ENCODE peak calls at places on chromosomes 1 and 21, in seven cellular contexts. One of them, this sample, is unnamed.

GRCh38 chr1:117565745-117566455 is 39.9 kb upstream of the TENT5C start:
- DNase-seq in IMR-90: no peak
- DNase-seq in NCI-H2081: peak
- DNase-seq in Calu3: no peak
- DNase-seq in neuronal stem cell: no peak
- DNase-seq in amniotic stem cell: no peak
- DNase-seq in astrocyte of the hippocampus: no peak
- DNase-seq in this sample: no peak

GRCh38 chr1:24155011-24155782 is 12.3 kb upstream of the IL22RA1 start:
- DNase-seq in IMR-90: no peak
- DNase-seq in NCI-H2081: peak
- DNase-seq in Calu3: peak
- DNase-seq in neuronal stem cell: no peak
- DNase-seq in amniotic stem cell: no peak
- DNase-seq in astrocyte of the hippocampus: no peak
- DNase-seq in this sample: no peak

GRCh38 chr1:37621326-37621870 is 13.3 kb downstream of the RSPO1 start:
- DNase-seq in IMR-90: no peak
- DNase-seq in NCI-H2081: no peak
- DNase-seq in Calu3: no peak
- DNase-seq in neuronal stem cell: no peak
- DNase-seq in amniotic stem cell: no peak
- DNase-seq in astrocyte of the hippocampus: no peak
- DNase-seq in this sample: no peak

GRCh38 chr1:30008998-30009657 is 714.3 kb downstream of the MATN1 start:
- DNase-seq in IMR-90: no peak
- DNase-seq in NCI-H2081: no peak
- DNase-seq in Calu3: peak
- DNase-seq in neuronal stem cell: no peak
- DNase-seq in amniotic stem cell: no peak
- DNase-seq in astrocyte of the hippocampus: peak
- DNase-seq in this sample: no peak

GRCh38 chr1:30998887-30999286 is 66.6 kb downstream of the PUM1 start:
- DNase-seq in IMR-90: no peak
- DNase-seq in NCI-H2081: no peak
- DNase-seq in Calu3: no peak
- DNase-seq in neuronal stem cell: no peak
- DNase-seq in amniotic stem cell: no peak
- DNase-seq in astrocyte of the hippocampus: no peak
- DNase-seq in this sample: no peak

GRCh38 chr1:8023287-8023994 is 2.7 kb downstream of the ERRFI1 start:
- DNase-seq in IMR-90: no peak
- DNase-seq in NCI-H2081: no peak
- DNase-seq in Calu3: no peak
- DNase-seq in neuronal stem cell: no peak
- DNase-seq in amniotic stem cell: no peak
- DNase-seq in astrocyte of the hippocampus: no peak
- DNase-seq in this sample: no peak

GRCh38 chr1:43197343-43198127 is 25.4 kb downstream of the CFAP57 start:
- DNase-seq in IMR-90: no peak
- DNase-seq in NCI-H2081: no peak
- DNase-seq in Calu3: no peak
- DNase-seq in neuronal stem cell: no peak
- DNase-seq in amniotic stem cell: no peak
- DNase-seq in astrocyte of the hippocampus: no peak
- DNase-seq in this sample: no peak

GRCh38 chr1:244394851-244395765 is 56.6 kb downstream of the ADSS2 start:
- DNase-seq in IMR-90: no peak
- DNase-seq in NCI-H2081: no peak
- DNase-seq in Calu3: no peak
- DNase-seq in neuronal stem cell: no peak
- DNase-seq in amniotic stem cell: no peak
- DNase-seq in astrocyte of the hippocampus: no peak
- DNase-seq in this sample: no peak

GRCh38 chr1:178397678-178398077 is 99.1 kb downstream of the CLEC20A start:
- DNase-seq in IMR-90: peak
- DNase-seq in NCI-H2081: no peak
- DNase-seq in Calu3: no peak
- DNase-seq in neuronal stem cell: no peak
- DNase-seq in amniotic stem cell: no peak
- DNase-seq in astrocyte of the hippocampus: peak
- DNase-seq in this sample: no peak

GRCh38 chr1:218380125-218380977 is 35.2 kb downstream of the TGFB2 start:
- DNase-seq in IMR-90: peak
- DNase-seq in NCI-H2081: no peak
- DNase-seq in Calu3: peak
- DNase-seq in neuronal stem cell: no peak
- DNase-seq in amniotic stem cell: no peak
- DNase-seq in astrocyte of the hippocampus: peak
- DNase-seq in this sample: no peak

GRCh38 chr1:236785477-236785876 is 9.6 kb upstream of the MTR start:
- DNase-seq in IMR-90: no peak
- DNase-seq in NCI-H2081: no peak
- DNase-seq in Calu3: no peak
- DNase-seq in neuronal stem cell: no peak
- DNase-seq in amniotic stem cell: no peak
- DNase-seq in astrocyte of the hippocampus: no peak
- DNase-seq in this sample: no peak

GRCh38 chr1:46757256-46757955 is 38.5 kb upstream of the EFCAB14 start:
- DNase-seq in IMR-90: peak
- DNase-seq in NCI-H2081: no peak
- DNase-seq in Calu3: peak
- DNase-seq in neuronal stem cell: no peak
- DNase-seq in amniotic stem cell: no peak
- DNase-seq in astrocyte of the hippocampus: peak
- DNase-seq in this sample: no peak

GRCh38 chr1:15923241-15923640 is 52.7 kb downstream of the ZBTB17 start:
- DNase-seq in IMR-90: peak
- DNase-seq in NCI-H2081: no peak
- DNase-seq in Calu3: no peak
- DNase-seq in neuronal stem cell: no peak
- DNase-seq in amniotic stem cell: no peak
- DNase-seq in astrocyte of the hippocampus: peak
- DNase-seq in this sample: no peak

GRCh38 chr1:192609110-192610079 is 26.6 kb upstream of the RGS13 start:
- DNase-seq in IMR-90: no peak
- DNase-seq in NCI-H2081: no peak
- DNase-seq in Calu3: no peak
- DNase-seq in neuronal stem cell: no peak
- DNase-seq in amniotic stem cell: no peak
- DNase-seq in astrocyte of the hippocampus: no peak
- DNase-seq in this sample: peak

GRCh38 chr21:42666023-42666747 is 12.8 kb downstream of the PDE9A start:
- DNase-seq in IMR-90: no peak
- DNase-seq in NCI-H2081: no peak
- DNase-seq in Calu3: peak
- DNase-seq in neuronal stem cell: no peak
- DNase-seq in amniotic stem cell: no peak
- DNase-seq in astrocyte of the hippocampus: no peak
- DNase-seq in this sample: no peak

GRCh38 chr1:160997323-160998038 is 23.5 kb downstream of the F11R start:
- DNase-seq in IMR-90: peak
- DNase-seq in NCI-H2081: no peak
- DNase-seq in Calu3: peak
- DNase-seq in neuronal stem cell: no peak
- DNase-seq in amniotic stem cell: peak
- DNase-seq in astrocyte of the hippocampus: peak
- DNase-seq in this sample: peak

GRCh38 chr1:235742914-235743599 is 93.5 kb upstream of the GNG4 start:
- DNase-seq in IMR-90: no peak
- DNase-seq in NCI-H2081: no peak
- DNase-seq in Calu3: no peak
- DNase-seq in neuronal stem cell: no peak
- DNase-seq in amniotic stem cell: no peak
- DNase-seq in astrocyte of the hippocampus: no peak
- DNase-seq in this sample: no peak

GRCh38 chr1:12600880-12601633 is 17.0 kb downstream of the DHRS3 start:
- DNase-seq in IMR-90: no peak
- DNase-seq in NCI-H2081: no peak
- DNase-seq in Calu3: peak
- DNase-seq in neuronal stem cell: no peak
- DNase-seq in amniotic stem cell: no peak
- DNase-seq in astrocyte of the hippocampus: peak
- DNase-seq in this sample: peak

GRCh38 chr1:55311057-55311631 is 96.0 kb upstream of the USP24 start:
- DNase-seq in IMR-90: peak
- DNase-seq in NCI-H2081: no peak
- DNase-seq in Calu3: no peak
- DNase-seq in neuronal stem cell: no peak
- DNase-seq in amniotic stem cell: peak
- DNase-seq in astrocyte of the hippocampus: peak
- DNase-seq in this sample: no peak

GRCh38 chr1:26160527-26161407 is 1.9 kb downstream of the FAM110D start:
- DNase-seq in IMR-90: no peak
- DNase-seq in NCI-H2081: no peak
- DNase-seq in Calu3: no peak
- DNase-seq in neuronal stem cell: no peak
- DNase-seq in amniotic stem cell: no peak
- DNase-seq in astrocyte of the hippocampus: no peak
- DNase-seq in this sample: no peak

GRCh38 chr1:210213335-210213734 is 19.3 kb upstream of the SERTAD4 start:
- DNase-seq in IMR-90: no peak
- DNase-seq in NCI-H2081: no peak
- DNase-seq in Calu3: no peak
- DNase-seq in neuronal stem cell: no peak
- DNase-seq in amniotic stem cell: no peak
- DNase-seq in astrocyte of the hippocampus: no peak
- DNase-seq in this sample: no peak

GRCh38 chr1:11598461-11598860 is 55.8 kb downstream of the FBXO2 start:
- DNase-seq in IMR-90: peak
- DNase-seq in NCI-H2081: no peak
- DNase-seq in Calu3: no peak
- DNase-seq in neuronal stem cell: no peak
- DNase-seq in amniotic stem cell: no peak
- DNase-seq in astrocyte of the hippocampus: peak
- DNase-seq in this sample: no peak

GRCh38 chr1:174954686-174955669 is 44.8 kb upstream of the CACYBP start:
- DNase-seq in IMR-90: no peak
- DNase-seq in NCI-H2081: peak
- DNase-seq in Calu3: no peak
- DNase-seq in neuronal stem cell: no peak
- DNase-seq in amniotic stem cell: no peak
- DNase-seq in astrocyte of the hippocampus: no peak
- DNase-seq in this sample: no peak

GRCh38 chr21:46109251-46110221 is 11.6 kb downstream of the COL6A2 start:
- DNase-seq in IMR-90: no peak
- DNase-seq in NCI-H2081: no peak
- DNase-seq in Calu3: no peak
- DNase-seq in neuronal stem cell: no peak
- DNase-seq in amniotic stem cell: no peak
- DNase-seq in astrocyte of the hippocampus: no peak
- DNase-seq in this sample: no peak

GRCh38 chr1:73105755-73106154 is 823.4 kb upstream of the NEGR1 start:
- DNase-seq in IMR-90: no peak
- DNase-seq in NCI-H2081: no peak
- DNase-seq in Calu3: no peak
- DNase-seq in neuronal stem cell: no peak
- DNase-seq in amniotic stem cell: no peak
- DNase-seq in astrocyte of the hippocampus: no peak
- DNase-seq in this sample: no peak